ENCODE peak calls at places on chromosomes 3 and 15, in six cellular contexts. F is EL; H is G401; N is H54; M is NCI-H1092; K is effector memory CD8-positive, alpha-beta T cell. T is an unnamed sample.

GRCh38 chr3:69182588-69183299 is 60.3 kb upstream of the LMOD3 start:
- DNase-seq in H (no peak), F (peak), N (no peak), M (no peak), K (no peak), T (peak)

GRCh38 chr3:105402287-105402801 is 35.6 kb downstream of the ALCAM start:
- DNase-seq in M (no peak), N (peak), K (no peak), H (no peak), F (peak), T (peak)

GRCh38 chr3:16072420-16073110 is 101.9 kb upstream of the GALNT15 start:
- DNase-seq in N (no peak), F (peak), M (no peak), H (no peak), K (no peak), T (no peak)

GRCh38 chr3:14773691-14774128 is 45.1 kb upstream of the FGD5 start:
- DNase-seq in N (no peak), K (no peak), M (no peak), F (no peak), H (no peak), T (no peak)

GRCh38 chr15:31469801-31470545 is 143.3 kb downstream of the KLF13 start:
- DNase-seq in H (no peak), N (no peak), F (no peak), M (no peak), K (no peak), T (no peak)

GRCh38 chr3:148957586-148957985 is 33.8 kb upstream of the GYG1 start:
- DNase-seq in F (peak), N (no peak), K (no peak), H (no peak), M (no peak), T (no peak)

GRCh38 chr15:48865387-48866079 is 12.4 kb upstream of the EID1 start:
- DNase-seq in M (no peak), K (no peak), H (no peak), N (no peak), F (peak), T (peak)

GRCh38 chr3:171654809-171655208 is 155.5 kb downstream of the PLD1 start:
- DNase-seq in N (no peak), K (no peak), H (peak), M (no peak), F (peak), T (peak)

GRCh38 chr15:53536479-53537120 is 222.9 kb downstream of the WDR72 start:
- DNase-seq in F (no peak), M (no peak), N (no peak), K (no peak), H (no peak), T (peak)

GRCh38 chr3:13939206-13939605 is 59.3 kb upstream of the WNT7A start:
- DNase-seq in N (no peak), K (no peak), H (no peak), F (no peak), M (no peak), T (no peak)

GRCh38 chr3:13484861-13485590 is 4.9 kb downstream of the HDAC11 start:
- DNase-seq in F (peak), K (peak), M (peak), N (peak), H (peak), T (peak)

GRCh38 chr15:33126559-33127290 is 67.8 kb downstream of the FMN1 start:
- DNase-seq in F (peak), H (peak), M (peak), K (peak), N (peak), T (peak)

GRCh38 chr3:45218578-45219390 is 7.3 kb downstream of the TMEM158 start:
- DNase-seq in M (no peak), H (no peak), F (peak), N (no peak), K (no peak), T (peak)

T was measured in astrocyte of the hippocampus.